ENCODE peak calls at places on chromosomes 5 and 9, in seven cellular contexts. X is iPS-NIHi11, G is brain microvascular endothelial cell, Z is substantia nigra, P is right lobe of liver, L is uterus, C is NT2/D1. E is an unnamed sample.

GRCh38 chr5:32961066-32961429 is 249.9 kb downstream of the NPR3 start:
- DNase-seq in X (no peak), G (peak; percentile 18), Z (no peak), P (no peak), L (no peak), C (no peak), E (no peak)

GRCh38 chr5:57538341-57538955 is 55.8 kb upstream of the ACTBL2 start:
- DNase-seq in X (no peak), G (peak; percentile 79), Z (no peak), P (no peak), L (no peak), C (no peak), E (no peak)

GRCh38 chr5:34550255-34550654 is 105.9 kb upstream of the RAI14 start:
- DNase-seq in X (no peak), G (no peak), Z (no peak), P (no peak), L (no peak), C (no peak), E (no peak)

GRCh38 chr5:111347021-111347420 is 122.8 kb downstream of the CAMK4 start:
- DNase-seq in X (no peak), G (no peak), Z (no peak), P (no peak), L (no peak), C (no peak), E (no peak)

GRCh38 chr5:10602031-10602806 is 38.3 kb downstream of the ANKRD33B start:
- DNase-seq in X (no peak), G (no peak), Z (peak; percentile 37), P (peak; percentile 86), L (no peak), C (no peak), E (no peak)

GRCh38 chr5:139462582-139463276 is at the start of gene ECSCR:
- DNase-seq in X (peak; percentile 60), G (peak; percentile 33), Z (no peak), P (no peak), L (peak; percentile 57), C (no peak), E (no peak)

GRCh38 chr5:116371935-116372334 is 202.7 kb downstream of the SEMA6A start:
- DNase-seq in X (no peak), G (no peak), Z (no peak), P (no peak), L (no peak), C (no peak), E (no peak)

GRCh38 chr5:124908603-124909451 is 162.4 kb upstream of the ZNF608 start:
- DNase-seq in X (no peak), G (no peak), Z (no peak), P (no peak), L (no peak), C (no peak), E (no peak)

GRCh38 chr9:125993423-125993935 is 246.3 kb downstream of the PBX3 start:
- DNase-seq in X (no peak), G (no peak), Z (no peak), P (peak; percentile 15), L (no peak), C (no peak), E (no peak)

GRCh38 chr5:42993516-42994284 is 46.4 kb downstream of the ANXA2R start:
- DNase-seq in X (no peak), G (peak; percentile 69), Z (no peak), P (no peak), L (no peak), C (no peak), E (peak; percentile 30)

GRCh38 chr5:89556215-89557009 is 673.4 kb upstream of the MEF2C start:
- DNase-seq in X (no peak), G (peak; percentile 96), Z (no peak), P (no peak), L (no peak), C (no peak), E (no peak)

GRCh38 chr5:56676091-56676768 is 139.1 kb upstream of the MAP3K1 start:
- DNase-seq in X (no peak), G (no peak), Z (no peak), P (no peak), L (no peak), C (no peak), E (no peak)

GRCh38 chr5:34684281-34684979 is 28.3 kb downstream of the RAI14 start:
- DNase-seq in X (peak; percentile 45), G (peak; percentile 69), Z (no peak), P (no peak), L (no peak), C (peak; percentile 52), E (no peak)

GRCh38 chr5:81363093-81363886 is 30.6 kb downstream of the ACOT12 start:
- DNase-seq in X (no peak), G (no peak), Z (no peak), P (peak; percentile 79), L (no peak), C (no peak), E (no peak)

GRCh38 chr5:114070093-114070722 is 291.7 kb upstream of the KCNN2 start:
- DNase-seq in X (no peak), G (no peak), Z (no peak), P (no peak), L (no peak), C (no peak), E (no peak)

GRCh38 chr9:107119294-107119693 is 163.8 kb upstream of the RAD23B start:
- DNase-seq in X (no peak), G (no peak), Z (no peak), P (no peak), L (no peak), C (no peak), E (no peak)

GRCh38 chr9:31612336-31613030 is 772.0 kb upstream of the ACO1 start:
- DNase-seq in X (no peak), G (peak; percentile 27), Z (no peak), P (no peak), L (no peak), C (no peak), E (no peak)

GRCh38 chr5:149375434-149375833 is 3.7 kb downstream of the IL17B start:
- DNase-seq in X (no peak), G (no peak), Z (no peak), P (no peak), L (no peak), C (no peak), E (no peak)

GRCh38 chr5:125142439-125142838 is 396.0 kb upstream of the ZNF608 start:
- DNase-seq in X (no peak), G (no peak), Z (no peak), P (no peak), L (no peak), C (no peak), E (no peak)

GRCh38 chr5:62603934-62604333 is 25.3 kb downstream of the LRRC70 start:
- DNase-seq in X (no peak), G (no peak), Z (no peak), P (no peak), L (no peak), C (no peak), E (no peak)

GRCh38 chr9:91515074-91515687 is 91.5 kb upstream of the NFIL3 start:
- DNase-seq in X (peak; percentile 27), G (peak; percentile 73), Z (no peak), P (no peak), L (peak; percentile 91), C (no peak), E (no peak)

GRCh38 chr5:43073597-43074546 is 33.8 kb upstream of the ANXA2R start:
- DNase-seq in X (peak; percentile 46), G (peak; percentile 41), Z (no peak), P (no peak), L (no peak), C (peak; percentile 15), E (no peak)

GRCh38 chr9:137156567-137157375 is 13.1 kb downstream of the LRRC26 start:
- DNase-seq in X (peak; percentile 81), G (peak; percentile 4), Z (no peak), P (no peak), L (no peak), C (no peak), E (no peak)

GRCh38 chr5:106732624-106733023 is 938.1 kb downstream of the EFNA5 start:
- DNase-seq in X (no peak), G (no peak), Z (no peak), P (no peak), L (no peak), C (no peak), E (no peak)

GRCh38 chr5:66808663-66809062 is 212.5 kb downstream of the MAST4 start:
- DNase-seq in X (no peak), G (no peak), Z (no peak), P (no peak), L (no peak), C (no peak), E (no peak)

GRCh38 chr9:83322438-83322837 is 215.8 kb downstream of the FRMD3 start:
- DNase-seq in X (no peak), G (no peak), Z (no peak), P (no peak), L (no peak), C (no peak), E (no peak)

GRCh38 chr5:139492700-139493192 is 10.2 kb upstream of the STING1 start:
- DNase-seq in X (no peak), G (peak; percentile 40), Z (no peak), P (no peak), L (no peak), C (no peak), E (no peak)

GRCh38 chr5:103703617-103704016 is 141.0 kb upstream of the NUDT12 start:
- DNase-seq in X (no peak), G (no peak), Z (no peak), P (no peak), L (no peak), C (no peak), E (no peak)

GRCh38 chr5:173391031-173391430 is 62.8 kb upstream of the STC2 start:
- DNase-seq in X (no peak), G (no peak), Z (peak; percentile 52), P (no peak), L (no peak), C (no peak), E (peak; percentile 52)

GRCh38 chr5:143652104-143652700 is 159.8 kb upstream of the HMHB1 start:
- DNase-seq in X (no peak), G (no peak), Z (no peak), P (no peak), L (no peak), C (no peak), E (no peak)

GRCh38 chr5:37723147-37723961 is 116.5 kb downstream of the GDNF start:
- DNase-seq in X (peak; percentile 50), G (no peak), Z (no peak), P (no peak), L (no peak), C (peak; percentile 11), E (no peak)

GRCh38 chr9:131851414-131851813 is 111.5 kb upstream of the RAPGEF1 start:
- DNase-seq in X (no peak), G (no peak), Z (no peak), P (no peak), L (no peak), C (no peak), E (no peak)

GRCh38 chr9:133604856-133605255 is 4.3 kb downstream of the FAM163B start:
- DNase-seq in X (no peak), G (no peak), Z (no peak), P (no peak), L (no peak), C (no peak), E (no peak)

GRCh38 chr5:67770431-67771025 is 445.0 kb upstream of the PIK3R1 start:
- DNase-seq in X (no peak), G (no peak), Z (no peak), P (peak; percentile 51), L (no peak), C (no peak), E (no peak)

GRCh38 chr9:32524558-32525461 is 1.2 kb downstream of the RIGI start:
- DNase-seq in X (peak; percentile 14), G (peak; percentile 12), Z (no peak), P (no peak), L (peak; percentile 16), C (no peak), E (peak; percentile 24)

GRCh38 chr5:107670028-107670926 is 460 bp downstream of the EFNA5 start:
- DNase-seq in X (peak; percentile 27), G (peak; percentile 20), Z (no peak), P (peak; percentile 58), L (no peak), C (peak; percentile 6), E (peak; percentile 86)

GRCh38 chr9:129489838-129490582 is 130.9 kb downstream of the C9orf50 start:
- DNase-seq in X (no peak), G (no peak), Z (no peak), P (peak; percentile 60), L (peak; percentile 72), C (no peak), E (no peak)

GRCh38 chr5:157476699-157477408 is 16.8 kb downstream of the NIPAL4 start:
- DNase-seq in X (peak; percentile 82), G (peak; percentile 73), Z (peak; percentile 10), P (no peak), L (peak; percentile 54), C (peak; percentile 36), E (peak; percentile 37)

E was measured in lower leg skin.